ENCODE peak calls at places on chromosomes 2 and 18, in nine cellular contexts. J is HEK293T; T is WTC11; N is D341Med; C is AG09309; E is stimulated activated CD4-positive, alpha-beta T cell treated with anti-CD3 and anti-CD28 coated beads, Interleukin-2, amount 100 ng/mL, for 24 hours; D is left ventricle myocardium superior; O is activated naive CD4-positive, alpha-beta T cell treated with anti-CD3 and anti-CD28 coated beads, Interleukin-2, amount 50 U/mL, for 16 hours; W is activated CD4-positive, alpha-beta T cell treated with anti-CD3 and anti-CD28 coated beads, Interleukin-2, amount 10 ng/mL, durations not matched to agents 7 days and 5 days. F is an unnamed sample.
A peak's percentile ranks its signal among the peaks of the same experiment; 100 is the strongest.

GRCh38 chr18:303011-303410 is 35.2 kb upstream of the THOC1 start:
- DNase-seq in D (no peak), O (no peak), N (no peak), C (no peak), E (no peak), W (no peak), T (no peak), J (no peak), F (no peak)

GRCh38 chr2:636649-637405 is 40.4 kb downstream of the TMEM18 start:
- DNase-seq in N (peak; percentile 54), E (peak; percentile 72), J (peak; percentile 73), C (no peak), O (peak; percentile 64), T (peak; percentile 84), D (peak; percentile 83), W (peak; percentile 46), F (no peak)

GRCh38 chr2:73902284-73902683 is 9.5 kb downstream of the ACTG2 start:
- DNase-seq in E (no peak), O (no peak), C (no peak), N (no peak), D (no peak), W (no peak), T (no peak), J (no peak), F (no peak)

GRCh38 chr2:56474412-56475158 is 290.8 kb downstream of the CCDC85A start:
- DNase-seq in J (peak; percentile 41), T (no peak), O (no peak), E (no peak), W (no peak), N (no peak), D (no peak), C (no peak), F (no peak)

GRCh38 chr18:33576999-33577687 is 876 bp upstream of the ASXL3 start:
- DNase-seq in C (no peak), E (no peak), N (no peak), W (no peak), D (no peak), T (no peak), J (no peak), O (no peak), F (no peak)

GRCh38 chr2:130390460-130391057 is 34.7 kb downstream of the PTPN18 start:
- DNase-seq in N (no peak), O (no peak), T (no peak), C (no peak), W (no peak), D (peak; percentile 54), E (no peak), J (no peak), F (no peak)

GRCh38 chr2:64173156-64174135 is 29.2 kb upstream of the PELI1 start:
- DNase-seq in O (no peak), N (no peak), T (no peak), D (no peak), W (no peak), J (no peak), C (no peak), E (no peak), F (no peak)

GRCh38 chr2:164917296-164917903 is 37.9 kb downstream of the SLC38A11 start:
- DNase-seq in W (no peak), J (peak; percentile 32), E (no peak), O (no peak), D (peak; percentile 35), T (peak; percentile 30), N (peak; percentile 43), C (no peak), F (no peak)

GRCh38 chr18:79791141-79791972 is 6.4 kb upstream of the KCNG2 start:
- DNase-seq in J (no peak), C (peak; percentile 99), E (no peak), W (no peak), T (no peak), D (peak; percentile 58), O (no peak), N (peak; percentile 30), F (no peak)

GRCh38 chr2:190477563-190478454 is 56.7 kb downstream of the NEMP2 start:
- DNase-seq in N (no peak), J (no peak), E (no peak), T (no peak), W (no peak), D (peak; percentile 37), C (no peak), O (no peak), F (no peak)

GRCh38 chr18:74425161-74425560 is 31.9 kb downstream of the DIPK1C start:
- DNase-seq in T (no peak), W (no peak), D (no peak), E (no peak), C (no peak), J (no peak), O (no peak), N (no peak), F (no peak)

GRCh38 chr2:149261672-149262071 is 68.7 kb upstream of the LYPD6 start:
- DNase-seq in N (no peak), O (no peak), C (no peak), D (no peak), T (no peak), E (no peak), W (no peak), J (peak; percentile 52), F (peak; percentile 36)

GRCh38 chr2:175744000-175744399 is 258.1 kb downstream of the LNPK start:
- DNase-seq in T (no peak), N (no peak), E (no peak), C (no peak), W (no peak), J (no peak), D (no peak), O (no peak), F (no peak)

GRCh38 chr2:14601070-14601770 is 31.3 kb upstream of the LRATD1 start:
- DNase-seq in J (no peak), C (no peak), E (no peak), W (no peak), D (no peak), O (no peak), N (no peak), T (no peak), F (no peak)

GRCh38 chr2:230868151-230868946 is 3.6 kb downstream of the ITM2C start:
- DNase-seq in J (no peak), C (no peak), W (no peak), D (no peak), E (no peak), O (no peak), N (no peak), T (peak; percentile 62), F (no peak)

GRCh38 chr2:72031346-72032115 is 116.1 kb downstream of the CYP26B1 start:
- DNase-seq in W (no peak), T (no peak), O (no peak), C (no peak), N (peak; percentile 3), J (no peak), D (no peak), E (no peak), F (no peak)

GRCh38 chr18:39033312-39033711 is 1467.7 kb upstream of the CELF4 start:
- DNase-seq in E (no peak), J (no peak), O (no peak), D (no peak), N (no peak), C (no peak), W (no peak), T (no peak), F (no peak)

GRCh38 chr2:161947394-161947793 is 126.6 kb downstream of the DPP4 start:
- DNase-seq in T (no peak), W (no peak), D (no peak), C (no peak), O (no peak), J (no peak), N (no peak), E (no peak), F (no peak)

GRCh38 chr2:201984800-201985525 is 48.7 kb upstream of the FZD7 start:
- DNase-seq in J (no peak), T (no peak), C (no peak), D (no peak), E (no peak), W (no peak), N (no peak), O (no peak), F (no peak)

GRCh38 chr2:71299507-71299906 is 32.1 kb upstream of the ZNF638 start:
- DNase-seq in J (peak; percentile 39), D (no peak), N (peak; percentile 40), T (no peak), O (no peak), C (no peak), W (peak; percentile 16), E (no peak), F (no peak)

GRCh38 chr2:88554189-88554588 is 73.1 kb downstream of the EIF2AK3 start:
- DNase-seq in N (no peak), C (no peak), E (no peak), D (no peak), T (peak; percentile 24), O (no peak), J (peak; percentile 18), W (no peak), F (no peak)

GRCh38 chr2:26905341-26906198 is 57.6 kb downstream of the DPYSL5 start:
- DNase-seq in J (no peak), W (no peak), N (no peak), C (no peak), T (no peak), D (no peak), O (no peak), E (no peak), F (no peak)

GRCh38 chr2:72292433-72292832 is 144.8 kb upstream of the CYP26B1 start:
- DNase-seq in W (no peak), O (no peak), N (no peak), E (no peak), C (no peak), T (no peak), J (no peak), D (no peak), F (no peak)

F was measured in MM.1S.